ENCODE peak calls at places on chromosomes 12 and 14, in six cellular contexts. C is transverse colon, B is GM12891, T is upper lobe of left lung, E is suprapubic skin, A is breast epithelium. K is an unnamed sample.

GRCh38 chr12:122350444-122350843 is 72.0 kb downstream of the CLIP1 start:
- DNase-seq in C (no peak), B (no peak), E (no peak), A (no peak), T (no peak), K (no peak)

GRCh38 chr14:99157676-99158075 is 114.3 kb downstream of the BCL11B start:
- DNase-seq in E (peak), A (no peak), B (no peak), T (no peak), C (no peak), K (no peak)

GRCh38 chr14:68657300-68658028 is 135.4 kb downstream of the ZFP36L1 start:
- DNase-seq in A (peak), B (no peak), T (no peak), C (no peak), E (no peak), K (no peak)

GRCh38 chr14:32414808-32415255 is 85.7 kb downstream of the AKAP6 start:
- DNase-seq in E (no peak), T (no peak), C (no peak), A (no peak), B (no peak), K (no peak)

GRCh38 chr14:69086537-69086936 is 66.4 kb downstream of the DCAF5 start:
- DNase-seq in E (no peak), T (no peak), A (no peak), B (no peak), C (no peak), K (no peak)

GRCh38 chr14:102768223-102769048 is 8.8 kb upstream of the TRAF3 start:
- DNase-seq in B (peak), A (no peak), E (no peak), C (no peak), T (peak), K (no peak)

GRCh38 chr14:105999361-106000028 is 473.1 kb downstream of the TMEM121 start:
- DNase-seq in A (no peak), C (peak), E (no peak), T (peak), B (peak), K (no peak)

GRCh38 chr12:55425954-55426353 is at the start of gene OR6C76:
- DNase-seq in B (no peak), C (no peak), A (no peak), E (no peak), T (no peak), K (no peak)

GRCh38 chr14:99579903-99580570 is 24.0 kb downstream of the CCDC85C start:
- DNase-seq in C (peak), E (no peak), B (no peak), A (peak), T (peak), K (no peak)

GRCh38 chr14:105894978-105895881 is 368.8 kb downstream of the TMEM121 start:
- DNase-seq in E (peak), C (no peak), A (no peak), T (peak), B (no peak), K (no peak)

GRCh38 chr12:14613718-14614117 is 46.0 kb upstream of the PLBD1 start:
- DNase-seq in E (no peak), A (no peak), C (no peak), B (no peak), T (no peak), K (no peak)

GRCh38 chr14:22685467-22685866 is 41.3 kb upstream of the OR6J1 start:
- DNase-seq in C (no peak), E (no peak), A (no peak), T (no peak), B (no peak), K (no peak)
- TF ChIP-seq POLR2AphosphoS5 in C (no peak), E (no peak), A (no peak), T (no peak), B (no peak), K (no peak)

GRCh38 chr12:46945591-46945990 is 119.8 kb upstream of the SLC38A4 start:
- DNase-seq in B (no peak), T (no peak), A (no peak), E (no peak), C (no peak), K (no peak)

GRCh38 chr12:46944771-46945170 is 119.0 kb upstream of the SLC38A4 start:
- DNase-seq in E (no peak), A (no peak), B (no peak), C (no peak), T (no peak), K (no peak)

GRCh38 chr12:46942579-46942978 is 116.8 kb upstream of the SLC38A4 start:
- DNase-seq in T (no peak), A (no peak), E (no peak), C (no peak), B (no peak), K (no peak)

GRCh38 chr12:46946137-46946536 is 120.3 kb upstream of the SLC38A4 start:
- DNase-seq in C (no peak), T (no peak), E (no peak), A (no peak), B (no peak), K (no peak)

GRCh38 chr12:46944104-46944503 is 118.3 kb upstream of the SLC38A4 start:
- DNase-seq in A (no peak), T (no peak), E (no peak), C (no peak), B (no peak), K (no peak)
- TF ChIP-seq POLR2AphosphoS5 in A (no peak), T (no peak), E (no peak), C (no peak), B (no peak), K (no peak)

GRCh38 chr14:55581011-55581806 is 1.2 kb downstream of the KTN1 start:
- DNase-seq in T (peak), C (peak), B (no peak), E (no peak), A (peak), K (no peak)

GRCh38 chr14:55582741-55583140 is 2.7 kb downstream of the KTN1 start:
- DNase-seq in E (no peak), A (no peak), T (no peak), B (no peak), C (no peak), K (no peak)

GRCh38 chr14:55579724-55580400 is at the start of gene KTN1:
- DNase-seq in C (peak), B (peak), E (peak), T (peak), A (peak), K (no peak)

GRCh38 chr14:55578511-55578910 is 1.5 kb upstream of the KTN1 start:
- DNase-seq in A (no peak), E (no peak), T (no peak), B (no peak), C (no peak), K (no peak)

GRCh38 chr14:55580401-55581010 is 499 bp downstream of the KTN1 start:
- DNase-seq in E (peak), T (peak), C (peak), A (peak), B (peak), K (no peak)
- TF ChIP-seq POLR2AphosphoS5 in E (no peak), T (no peak), C (peak), A (peak), B (no peak), K (no peak)

GRCh38 chr12:124742111-124742510 is 121.6 kb downstream of the SCARB1 start:
- DNase-seq in T (no peak), B (no peak), E (no peak), C (no peak), A (no peak), K (no peak)
- TF ChIP-seq POLR2AphosphoS5 in T (no peak), B (no peak), E (no peak), C (peak), A (no peak), K (no peak)

GRCh38 chr14:53368714-53369191 is 215.6 kb upstream of the DDHD1 start:
- DNase-seq in E (no peak), A (no peak), C (no peak), T (no peak), B (no peak), K (no peak)
- TF ChIP-seq POLR2AphosphoS5 in E (no peak), A (no peak), C (no peak), T (no peak), B (no peak), K (no peak)

GRCh38 chr14:20683896-20684661 is at the start of gene RNASE4:
- DNase-seq in E (peak), A (peak), T (peak), B (peak), C (peak), K (no peak)
- TF ChIP-seq POLR2AphosphoS5 in E (peak), A (peak), T (no peak), B (no peak), C (peak), K (no peak)

DNA sequence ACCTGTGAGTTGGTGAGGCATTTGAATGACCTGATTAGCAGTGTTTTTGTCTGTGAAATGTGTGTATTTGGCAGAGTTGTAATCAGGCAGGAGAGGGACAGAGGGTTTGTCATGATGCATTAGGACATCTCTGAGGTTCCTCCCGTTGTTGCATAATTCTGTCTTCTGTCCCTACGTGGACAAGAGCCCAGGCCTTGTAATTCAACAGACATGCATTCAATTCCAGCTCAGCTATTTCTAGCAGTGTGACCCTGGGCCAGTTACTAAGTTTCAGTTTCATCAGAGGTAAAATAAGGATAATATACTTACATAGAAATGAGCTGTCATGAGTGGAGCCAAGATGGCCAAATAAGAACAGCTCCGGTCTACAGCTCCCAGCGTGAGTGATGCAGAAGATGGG is 208.6 kb downstream of the SLC38A4 start:
- DNase-seq in E (no peak), A (peak), C (peak), B (no peak), T (no peak), K (no peak)
- TF ChIP-seq POLR2AphosphoS5 in E (peak), A (peak), C (peak), B (no peak), T (peak), K (no peak)

GRCh38 chr14:72444701-72445100 is 449.2 kb downstream of the DPF3 start:
- DNase-seq in T (no peak), B (no peak), E (no peak), A (no peak), C (no peak), K (no peak)

GRCh38 chr14:72448212-72448611 is 445.7 kb downstream of the DPF3 start:
- DNase-seq in E (no peak), B (no peak), T (no peak), A (no peak), C (no peak), K (no peak)

GRCh38 chr14:72451081-72451972 is 442.6 kb downstream of the DPF3 start:
- DNase-seq in B (no peak), C (peak), T (no peak), E (no peak), A (no peak), K (peak)

GRCh38 chr14:72454388-72454787 is 439.5 kb downstream of the DPF3 start:
- DNase-seq in T (no peak), C (no peak), A (no peak), B (no peak), E (no peak), K (no peak)

GRCh38 chr14:72450473-72451044 is 443.3 kb downstream of the DPF3 start:
- DNase-seq in E (no peak), A (no peak), B (no peak), C (no peak), T (no peak), K (peak)
- TF ChIP-seq POLR2AphosphoS5 in E (no peak), A (no peak), B (no peak), C (no peak), T (no peak), K (no peak)

DNA sequence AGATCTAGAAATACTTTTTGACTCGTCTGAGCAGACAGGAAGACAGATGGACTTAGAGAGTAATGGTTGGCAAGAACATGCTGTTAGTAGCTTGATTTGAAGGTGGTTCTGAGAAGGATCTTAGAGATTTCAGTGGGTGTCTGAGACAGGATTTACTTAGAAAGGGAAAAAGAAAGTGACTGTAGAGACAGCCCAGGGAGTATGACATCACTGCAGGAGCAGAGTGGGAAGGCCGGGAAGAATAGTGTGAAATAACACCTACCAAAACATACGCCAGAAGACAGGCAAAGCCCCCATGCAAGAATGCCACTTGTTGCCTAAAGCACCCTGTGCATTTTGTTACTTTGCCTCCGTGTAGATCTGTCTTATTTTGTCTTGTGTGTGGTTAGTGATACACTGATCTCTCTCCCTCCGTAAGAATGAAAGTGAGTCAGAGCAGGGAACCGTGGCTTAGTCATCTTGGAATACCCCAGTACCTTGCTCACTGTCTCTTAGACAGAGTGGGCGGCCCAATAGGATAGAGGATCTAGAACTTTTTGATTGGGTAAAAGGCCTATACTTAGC is 161.3 kb upstream of the IFNG-AS1 start:
- DNase-seq in C (peak), T (no peak), B (no peak), A (no peak), E (no peak), K (no peak)
- TF ChIP-seq POLR2AphosphoS5 in C (no peak), T (no peak), B (no peak), A (no peak), E (no peak), K (no peak)